ENCODE peak calls at places on chromosomes 13 and 19, in seven cellular contexts. Q is Panc1; W is heart left ventricle; A is transverse colon; M is neural progenitor cell; J is breast epithelium; C is effector memory CD4-positive, alpha-beta T cell. G is an unnamed sample.
A peak's percentile ranks its signal among the peaks of the same experiment; 100 is the strongest.

GRCh38 chr13:109900320-109900719 is 113.9 kb upstream of the IRS2 start:
- DNase-seq in Q (no peak), W (no peak), A (no peak), M (peak; percentile 32), J (no peak), C (no peak), G (no peak)

GRCh38 chr19:47357788-47358680 is 8.9 kb downstream of the DHX34 start:
- DNase-seq in Q (no peak), W (no peak), A (no peak), M (peak; percentile 27), J (no peak), C (no peak), G (no peak)

GRCh38 chr13:42786696-42787095 is 5.3 kb downstream of the FAM216B start:
- DNase-seq in Q (no peak), W (no peak), A (no peak), M (no peak), J (no peak), C (no peak), G (no peak)

GRCh38 chr13:67620665-67621064 is 390.5 kb upstream of the PCDH9 start:
- DNase-seq in Q (no peak), W (no peak), A (no peak), M (no peak), J (no peak), C (no peak), G (no peak)

GRCh38 chr19:17121736-17122293 is 46.2 kb downstream of the MYO9B start:
- DNase-seq in Q (no peak), W (no peak), A (no peak), M (no peak), J (no peak), C (no peak), G (no peak)

GRCh38 chr13:85709721-85710120 is 89.5 kb downstream of the SLITRK6 start:
- DNase-seq in Q (no peak), W (no peak), A (no peak), M (no peak), J (no peak), C (no peak), G (no peak)

GRCh38 chr13:33213024-33213795 is 72.3 kb downstream of the STARD13 start:
- DNase-seq in Q (no peak), W (no peak), A (no peak), M (peak; percentile 53), J (no peak), C (no peak), G (no peak)

GRCh38 chr13:100301418-100301817 is 212.5 kb downstream of the PCCA start:
- DNase-seq in Q (no peak), W (no peak), A (no peak), M (no peak), J (no peak), C (no peak), G (peak; percentile 1)

GRCh38 chr13:107847406-107847805 is 367.9 kb downstream of the LIG4 start:
- DNase-seq in Q (no peak), W (no peak), A (no peak), M (peak; percentile 63), J (no peak), C (no peak), G (no peak)

GRCh38 chr19:29714953-29715694 is at the start of gene C19orf12:
- DNase-seq in Q (no peak), W (peak; percentile 74), A (peak; percentile 64), M (peak; percentile 85), J (peak; percentile 64), C (peak; percentile 41), G (peak; percentile 66)

GRCh38 chr19:38425810-38426466 is at the start of gene RASGRP4:
- DNase-seq in Q (no peak), W (peak; percentile 59), A (peak; percentile 26), M (no peak), J (no peak), C (peak; percentile 26), G (no peak)

GRCh38 chr13:26867451-26868067 is 107.0 kb upstream of the GPR12 start:
- DNase-seq in Q (no peak), W (no peak), A (no peak), M (peak; percentile 46), J (no peak), C (no peak), G (peak; percentile 4)

GRCh38 chr19:45677351-45678230 is 9.6 kb downstream of the GIPR start:
- DNase-seq in Q (no peak), W (peak; percentile 46), A (peak; percentile 95), M (peak; percentile 94), J (peak; percentile 89), C (peak; percentile 78), G (peak; percentile 95)

GRCh38 chr13:109454167-109454917 is 332.0 kb downstream of the IRS2 start:
- DNase-seq in Q (no peak), W (no peak), A (no peak), M (no peak), J (no peak), C (no peak), G (no peak)

GRCh38 chr13:48068952-48069351 is 26.0 kb downstream of the MED4 start:
- DNase-seq in Q (no peak), W (no peak), A (no peak), M (no peak), J (no peak), C (no peak), G (no peak)

GRCh38 chr19:41226874-41227390 is 7.9 kb downstream of the AXL start:
- DNase-seq in Q (no peak), W (no peak), A (no peak), M (no peak), J (no peak), C (no peak), G (no peak)
- H3K27me3 ChIP-seq in Q (no peaks in the 10 kb centered on the region), W (no peaks in the 10 kb centered on the region), A (no peaks in the 10 kb centered on the region), M (no peaks in the 10 kb centered on the region), J (no peaks in the 10 kb centered on the region), C (no peaks in the 10 kb centered on the region), G (no peaks in the 10 kb centered on the region)

GRCh38 chr19:10343495-10343894 is 4.1 kb upstream of the ICAM3 start:
- DNase-seq in Q (no peak), W (no peak), A (no peak), M (no peak), J (no peak), C (no peak), G (no peak)
- H3K27ac ChIP-seq in Q (no peak overlapping the region), W (no peak overlapping the region), A (no peak overlapping the region), M (no peak overlapping the region), J (no peak overlapping the region), C (no peak overlapping the region), G (no peak overlapping the region)

GRCh38 chr13:113024466-113024865 is 55.5 kb downstream of the MCF2L start:
- DNase-seq in Q (no peak), W (no peak), A (no peak), M (no peak), J (no peak), C (no peak), G (no peak)

GRCh38 chr13:113023694-113024430 is 54.8 kb downstream of the MCF2L start:
- DNase-seq in Q (no peak), W (no peak), A (no peak), M (no peak), J (no peak), C (no peak), G (no peak)

GRCh38 chr13:113021811-113022210 is 52.8 kb downstream of the MCF2L start:
- DNase-seq in Q (no peak), W (no peak), A (no peak), M (no peak), J (no peak), C (no peak), G (no peak)

GRCh38 chr13:113022391-113023216 is 53.6 kb downstream of the MCF2L start:
- DNase-seq in Q (no peak), W (no peak), A (no peak), M (peak; percentile 94), J (no peak), C (no peak), G (no peak)

GRCh38 chr13:113023217-113023597 is 54.2 kb downstream of the MCF2L start:
- DNase-seq in Q (no peak), W (no peak), A (no peak), M (no peak), J (no peak), C (no peak), G (no peak)
- H3K27me3 ChIP-seq in Q (no peaks in the 10 kb centered on the region), W (no peaks in the 10 kb centered on the region), A (no peaks in the 10 kb centered on the region), M (no peaks in the 10 kb centered on the region), J (no peaks in the 10 kb centered on the region), C (no peaks in the 10 kb centered on the region), G (no peaks in the 10 kb centered on the region)

GRCh38 chr13:40613954-40614353 is 52.5 kb downstream of the FOXO1 start:
- DNase-seq in Q (no peak), W (no peak), A (no peak), M (no peak), J (no peak), C (no peak), G (no peak)
- H3K27ac ChIP-seq in Q (no peak overlapping the region), W (peak overlapping the region; percentile 46), A (peak overlapping the region; percentile 54), M (no peak overlapping the region), J (peak overlapping the region; percentile 62), C (peak overlapping the region; percentile 71), G (no peak overlapping the region)

DNA sequence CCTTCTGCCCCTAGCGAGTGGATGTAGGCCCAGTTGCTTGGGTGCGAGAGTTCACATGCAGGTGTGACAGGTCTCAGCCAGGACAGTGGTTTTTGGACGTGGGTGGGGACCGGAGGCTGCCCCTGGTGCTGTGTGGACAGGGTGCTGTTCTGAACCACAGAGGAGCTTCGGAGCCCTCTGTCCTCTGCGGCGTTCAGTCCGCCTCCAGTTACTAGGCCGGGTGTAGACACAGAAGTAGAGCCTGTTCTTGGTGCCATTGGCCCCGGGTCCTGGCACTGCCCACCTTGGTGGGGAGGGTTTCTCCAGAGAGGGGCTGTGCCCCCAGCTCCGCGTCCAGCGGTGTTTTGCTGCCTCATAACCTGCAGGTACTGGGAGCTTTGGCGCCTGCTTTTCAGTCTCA is 52.4 kb downstream of the MCF2L start:
- DNase-seq in Q (no peak), W (no peak), A (no peak), M (no peak), J (no peak), C (no peak), G (no peak)
- H3K27me3 ChIP-seq in Q (no peaks in the 10 kb centered on the region), W (no peaks in the 10 kb centered on the region), A (no peaks in the 10 kb centered on the region), M (no peaks in the 10 kb centered on the region), J (no peaks in the 10 kb centered on the region), C (no peaks in the 10 kb centered on the region), G (no peaks in the 10 kb centered on the region)